ENCODE peak calls at places on chromosomes 7 and 10, in ten cellular contexts. N, O, T, C, F, R, K, U, I and H are unnamed samples.

GRCh38 chr7:35430547-35431153 is 176.8 kb upstream of the TBX20 start:
- DNase-seq in N (no peak), O (peak; percentile 61), T (no peak), C (no peak), F (no peak), R (no peak), K (no peak), U (no peak), I (peak; percentile 17), H (no peak)

GRCh38 chr10:45427305-45427955 is 53.4 kb downstream of the ALOX5 start:
- DNase-seq in N (no peak), O (no peak), T (no peak), C (no peak), F (no peak), R (no peak), K (no peak), U (no peak), I (no peak), H (no peak)

GRCh38 chr7:151680810-151681209 is 161.1 kb upstream of the RHEB start:
- DNase-seq in N (no peak), O (no peak), T (no peak), C (no peak), F (no peak), R (no peak), K (no peak), U (no peak), I (no peak), H (no peak)

GRCh38 chr7:138980575-138981285 is 459 bp downstream of the KIAA1549 start:
- DNase-seq in N (no peak), O (no peak), T (no peak), C (no peak), F (peak; percentile 63), R (no peak), K (peak; percentile 6), U (no peak), I (no peak), H (no peak)

GRCh38 chr10:26739087-26739631 is 41.7 kb downstream of the PDSS1 start:
- DNase-seq in N (no peak), O (peak; percentile 52), T (no peak), C (no peak), F (no peak), R (no peak), K (no peak), U (no peak), I (no peak), H (no peak)

GRCh38 chr10:15224948-15225347 is 56.5 kb upstream of the NMT2 start:
- DNase-seq in N (no peak), O (no peak), T (no peak), C (no peak), F (no peak), R (no peak), K (no peak), U (no peak), I (no peak), H (no peak)

GRCh38 chr7:111031916-111032315 is 59.0 kb upstream of the LRRN3 start:
- DNase-seq in N (no peak), O (no peak), T (no peak), C (no peak), F (no peak), R (no peak), K (no peak), U (no peak), I (no peak), H (no peak)

GRCh38 chr7:100863406-100863950 is 3.7 kb upstream of the TRIP6 start:
- DNase-seq in N (peak; percentile 52), O (no peak), T (peak; percentile 63), C (no peak), F (peak; percentile 17), R (no peak), K (no peak), U (no peak), I (no peak), H (no peak)

GRCh38 chr10:17599089-17599488 is 18.1 kb downstream of the HACD1 start:
- DNase-seq in N (no peak), O (no peak), T (no peak), C (no peak), F (no peak), R (peak; percentile 3), K (peak; percentile 31), U (no peak), I (peak; percentile 50), H (no peak)

GRCh38 chr7:133124974-133125373 is 43.1 kb upstream of the CHCHD3 start:
- DNase-seq in N (no peak), O (no peak), T (no peak), C (no peak), F (no peak), R (no peak), K (no peak), U (no peak), I (no peak), H (no peak)

GRCh38 chr10:132039371-132039770 is 26.4 kb upstream of the JAKMIP3 start:
- DNase-seq in N (no peak), O (no peak), T (no peak), C (no peak), F (peak; percentile 45), R (no peak), K (no peak), U (no peak), I (no peak), H (no peak)

GRCh38 chr10:132037676-132037975 is 28.1 kb upstream of the JAKMIP3 start:
- DNase-seq in N (no peak), O (no peak), T (no peak), C (no peak), F (no peak), R (no peak), K (no peak), U (no peak), I (peak; percentile 74), H (no peak)

GRCh38 chr10:132035476-132035875 is 30.3 kb upstream of the JAKMIP3 start:
- DNase-seq in N (no peak), O (no peak), T (no peak), C (no peak), F (no peak), R (no peak), K (no peak), U (no peak), I (no peak), H (no peak)

GRCh38 chr10:132036153-132036886 is 29.4 kb upstream of the JAKMIP3 start:
- DNase-seq in N (no peak), O (no peak), T (no peak), C (no peak), F (peak; percentile 72), R (no peak), K (no peak), U (no peak), I (peak; percentile 70), H (no peak)

GRCh38 chr10:132036887-132037675 is 28.7 kb upstream of the JAKMIP3 start:
- DNase-seq in N (no peak), O (no peak), T (no peak), C (no peak), F (peak; percentile 62), R (no peak), K (no peak), U (no peak), I (peak; percentile 56), H (no peak)
- TF ChIP-seq CTCF in N (no peak), O (no peak), T (no peak), C (no peak), F (no peak), R (no peak), K (no peak), U (no peak), I (no peak), H (no peak)

GRCh38 chr10:29870522-29871044 is 188.8 kb downstream of the JCAD start:
- DNase-seq in N (no peak), O (no peak), T (no peak), C (no peak), F (no peak), R (no peak), K (no peak), U (no peak), I (no peak), H (no peak)

GRCh38 chr10:29865700-29866355 is 193.6 kb downstream of the JCAD start:
- DNase-seq in N (no peak), O (no peak), T (no peak), C (no peak), F (no peak), R (no peak), K (peak; percentile 30), U (no peak), I (no peak), H (no peak)

GRCh38 chr10:29869593-29869992 is 189.8 kb downstream of the JCAD start:
- DNase-seq in N (no peak), O (no peak), T (no peak), C (no peak), F (no peak), R (no peak), K (no peak), U (no peak), I (no peak), H (no peak)

GRCh38 chr10:29862926-29863614 is 196.3 kb downstream of the JCAD start:
- DNase-seq in N (no peak), O (no peak), T (no peak), C (no peak), F (no peak), R (no peak), K (peak; percentile 90), U (no peak), I (no peak), H (no peak)

GRCh38 chr10:29866356-29866755 is 193.0 kb downstream of the JCAD start:
- DNase-seq in N (no peak), O (no peak), T (no peak), C (no peak), F (no peak), R (no peak), K (no peak), U (no peak), I (no peak), H (no peak)
- H3K27ac ChIP-seq in N (no peak overlapping the region), O (no peak overlapping the region), T (no peak overlapping the region), C (peak overlapping the region; percentile 13), F (no peak overlapping the region), R (no peak overlapping the region), K (no peak overlapping the region), U (peak overlapping the region; percentile 12), I (no peak overlapping the region), H (no peak overlapping the region)

DNA sequence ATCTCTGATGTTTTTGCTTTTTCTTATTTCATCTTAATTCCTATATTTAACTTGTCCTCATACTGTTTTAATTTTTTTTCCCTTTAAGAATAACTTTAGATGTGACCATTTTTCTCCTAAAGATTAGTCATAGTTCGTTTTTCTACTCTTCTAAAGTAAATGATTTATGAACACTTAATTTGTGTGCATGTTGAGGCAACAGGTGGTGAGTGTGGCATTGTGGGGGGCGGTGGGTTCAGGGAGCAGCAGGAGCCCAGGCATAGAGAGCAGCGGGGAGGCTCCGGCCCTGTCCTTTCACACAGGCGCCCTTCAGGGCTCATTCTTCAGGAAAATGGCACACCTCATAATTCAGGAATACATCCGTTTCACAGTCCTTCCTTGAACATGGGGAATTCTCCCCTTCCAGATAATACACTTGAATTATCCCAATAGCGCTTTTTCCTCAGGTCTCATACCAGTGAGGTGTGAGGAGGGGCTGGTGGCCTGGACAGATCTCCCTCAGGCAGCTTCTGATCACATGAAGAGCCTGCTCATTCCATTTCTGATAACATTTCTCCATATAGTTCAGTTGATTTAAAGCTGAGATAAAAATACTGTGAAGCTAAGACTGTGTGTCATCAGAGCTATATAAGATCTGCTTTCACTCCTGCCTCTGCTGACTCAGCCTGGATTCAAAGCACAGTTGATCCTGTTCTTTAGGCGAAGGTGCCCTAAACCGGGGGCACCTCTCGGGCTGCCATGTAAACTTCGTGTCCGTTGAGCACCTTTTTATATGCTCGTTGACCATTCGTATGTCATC is 40.2 kb downstream of the CUL1 start:
- DNase-seq in N (no peak), O (no peak), T (no peak), C (no peak), F (no peak), R (no peak), K (no peak), U (no peak), I (no peak), H (no peak)
- TF ChIP-seq CTCF in N (no peak), O (no peak), T (no peak), C (no peak), F (no peak), R (no peak), K (no peak), U (no peak), I (no peak), H (no peak)

GRCh38 chr7:159105066-159105780 is 39.4 kb downstream of the VIPR2 start:
- DNase-seq in N (no peak), O (no peak), T (no peak), C (no peak), F (no peak), R (no peak), K (no peak), U (no peak), I (no peak), H (no peak)
- H3K27ac ChIP-seq in N (no peak overlapping the region), O (no peak overlapping the region), T (no peak overlapping the region), C (peak overlapping the region; percentile 69), F (peak overlapping the region; percentile 86), R (no peak overlapping the region), K (no peak overlapping the region), U (peak overlapping the region; percentile 71), I (no peak overlapping the region), H (peak overlapping the region; percentile 77)